ENCODE peak calls at places on chromosomes 11 and 22, in six cellular contexts. S is kidney, P is IMR-90, C is mammary epithelial cell, H is fibroblast of lung, O is H9. N is an unnamed sample.

GRCh38 chr11:73284106-73284505 is 12.0 kb downstream of the P2RY6 start:
- DNase-seq in S (no peak), P (no peak), C (no peak), H (no peak), O (no peak), N (no peak)

GRCh38 chr22:36764641-36765040 is 11.3 kb downstream of the IFT27 start:
- DNase-seq in S (peak), P (no peak), C (no peak), H (no peak), O (peak), N (no peak)

GRCh38 chr11:16772141-16772512 is 33.7 kb downstream of the C11orf58 start:
- DNase-seq in S (no peak), P (no peak), C (no peak), H (no peak), O (no peak), N (no peak)

GRCh38 chr11:18100926-18101656 is 4.8 kb downstream of the SAAL1 start:
- DNase-seq in S (no peak), P (no peak), C (no peak), H (no peak), O (no peak), N (no peak)

GRCh38 chr11:45709264-45709663 is 43.8 kb upstream of the CHST1 start:
- DNase-seq in S (no peak), P (no peak), C (no peak), H (no peak), O (no peak), N (no peak)

GRCh38 chr11:14306481-14306880 is 52.5 kb downstream of the RRAS2 start:
- DNase-seq in S (no peak), P (no peak), C (no peak), H (no peak), O (peak), N (no peak)

GRCh38 chr11:2691991-2692841 is 7.6 kb downstream of the KCNQ1OT1 start:
- DNase-seq in S (peak), P (no peak), C (no peak), H (no peak), O (peak), N (no peak)

GRCh38 chr11:122789916-122790315 is 48.4 kb upstream of the CRTAM start:
- DNase-seq in S (no peak), P (no peak), C (no peak), H (no peak), O (no peak), N (no peak)

GRCh38 chr11:721913-722811 is 16.1 kb downstream of the EPS8L2 start:
- DNase-seq in S (no peak), P (no peak), C (no peak), H (no peak), O (peak), N (no peak)

GRCh38 chr22:17724241-17724640 is 50.0 kb downstream of the BID start:
- DNase-seq in S (no peak), P (peak), C (no peak), H (peak), O (no peak), N (no peak)

GRCh38 chr11:122748968-122749687 is 89.2 kb upstream of the CRTAM start:
- DNase-seq in S (no peak), P (peak), C (peak), H (peak), O (no peak), N (peak)

GRCh38 chr11:72224587-72225410 is at the start of gene INPPL1:
- DNase-seq in S (peak), P (no peak), C (peak), H (peak), O (peak), N (peak)

GRCh38 chr22:16917144-16918003 is 90.6 kb downstream of the GAB4 start:
- DNase-seq in S (no peak), P (peak), C (peak), H (peak), O (peak), N (no peak)

GRCh38 chr22:26918236-26918635 is 260.8 kb downstream of the MIAT start:
- DNase-seq in S (no peak), P (no peak), C (no peak), H (no peak), O (no peak), N (no peak)

GRCh38 chr11:131441398-131441797 is 71.0 kb downstream of the NTM start:
- DNase-seq in S (no peak), P (no peak), C (no peak), H (no peak), O (no peak), N (no peak)

GRCh38 chr11:14623036-14623435 is 20.6 kb upstream of the PDE3B start:
- DNase-seq in S (no peak), P (no peak), C (no peak), H (no peak), O (no peak), N (no peak)

GRCh38 chr11:82818399-82819043 is 81.7 kb downstream of the PRCP start:
- DNase-seq in S (no peak), P (no peak), C (no peak), H (no peak), O (no peak), N (no peak)

GRCh38 chr22:21634844-21635243 is 2.3 kb downstream of the CCDC116 start:
- DNase-seq in S (peak), P (no peak), C (no peak), H (no peak), O (no peak), N (no peak)

GRCh38 chr11:70535191-70535971 is 137.1 kb downstream of the CTTN start:
- DNase-seq in S (peak), P (no peak), C (no peak), H (no peak), O (peak), N (no peak)

GRCh38 chr11:1087961-1088926 is 13.6 kb downstream of the MUC2 start:
- DNase-seq in S (peak), P (no peak), C (no peak), H (no peak), O (peak), N (no peak)

GRCh38 chr11:67409781-67410368 is 5.6 kb upstream of the CARNS1 start:
- DNase-seq in S (no peak), P (no peak), C (no peak), H (no peak), O (peak), N (no peak)

GRCh38 chr11:72314199-72314598 is 70.2 kb upstream of the PHOX2A start:
- DNase-seq in S (no peak), P (no peak), C (no peak), H (no peak), O (no peak), N (no peak)

GRCh38 chr11:1870326-1870696 is 17.4 kb downstream of the LSP1 start:
- DNase-seq in S (peak), P (no peak), C (no peak), H (no peak), O (no peak), N (no peak)

GRCh38 chr11:313787-314547 is at the start of gene IFITM1:
- DNase-seq in S (peak), P (peak), C (peak), H (peak), O (no peak), N (peak)

GRCh38 chr11:122910775-122911174 is 28.2 kb downstream of the JHY start:
- DNase-seq in S (no peak), P (peak), C (peak), H (peak), O (no peak), N (peak)

GRCh38 chr22:36116127-36116526 is 44.4 kb downstream of the APOL3 start:
- DNase-seq in S (peak), P (no peak), C (no peak), H (no peak), O (no peak), N (no peak)

GRCh38 chr11:1820463-1821325 is 14.1 kb upstream of the SYT8 start:
- DNase-seq in S (peak), P (peak), C (peak), H (no peak), O (no peak), N (no peak)

GRCh38 chr11:78855146-78855545 is 280.5 kb upstream of the NARS2 start:
- DNase-seq in S (no peak), P (no peak), C (no peak), H (no peak), O (no peak), N (no peak)

GRCh38 chr11:128909438-128910125 is 18.4 kb downstream of the KCNJ5 start:
- DNase-seq in S (peak), P (no peak), C (peak), H (no peak), O (no peak), N (no peak)

GRCh38 chr11:84333196-84333595 is 1047.0 kb upstream of the CCDC90B start:
- DNase-seq in S (no peak), P (no peak), C (no peak), H (no peak), O (no peak), N (no peak)

GRCh38 chr11:10263929-10264328 is 30.1 kb downstream of the SBF2 start:
- DNase-seq in S (no peak), P (peak), C (peak), H (peak), O (no peak), N (peak)

GRCh38 chr11:82326853-82327252 is 406.8 kb downstream of the FAM181B start:
- DNase-seq in S (peak), P (no peak), C (no peak), H (no peak), O (no peak), N (no peak)

GRCh38 chr22:27866136-27867091 is 52.6 kb downstream of the PITPNB start:
- DNase-seq in S (no peak), P (peak), C (peak), H (peak), O (no peak), N (peak)

GRCh38 chr11:26820739-26821138 is 98.9 kb upstream of the SLC5A12 start:
- DNase-seq in S (no peak), P (peak), C (peak), H (peak), O (no peak), N (peak)

GRCh38 chr11:72243173-72243566 is 806 bp downstream of the PHOX2A start:
- DNase-seq in S (no peak), P (no peak), C (no peak), H (no peak), O (peak), N (no peak)

GRCh38 chr11:118301600-118302195 is 2.8 kb upstream of the CD3E start:
- DNase-seq in S (no peak), P (no peak), C (no peak), H (no peak), O (no peak), N (no peak)

GRCh38 chr22:28594784-28595324 is 84.8 kb downstream of the TTC28 start:
- DNase-seq in S (no peak), P (peak), C (peak), H (peak), O (no peak), N (peak)

GRCh38 chr11:103091024-103091423 is 936 bp downstream of the DCUN1D5 start:
- DNase-seq in S (no peak), P (peak), C (peak), H (no peak), O (no peak), N (peak)

DNA sequence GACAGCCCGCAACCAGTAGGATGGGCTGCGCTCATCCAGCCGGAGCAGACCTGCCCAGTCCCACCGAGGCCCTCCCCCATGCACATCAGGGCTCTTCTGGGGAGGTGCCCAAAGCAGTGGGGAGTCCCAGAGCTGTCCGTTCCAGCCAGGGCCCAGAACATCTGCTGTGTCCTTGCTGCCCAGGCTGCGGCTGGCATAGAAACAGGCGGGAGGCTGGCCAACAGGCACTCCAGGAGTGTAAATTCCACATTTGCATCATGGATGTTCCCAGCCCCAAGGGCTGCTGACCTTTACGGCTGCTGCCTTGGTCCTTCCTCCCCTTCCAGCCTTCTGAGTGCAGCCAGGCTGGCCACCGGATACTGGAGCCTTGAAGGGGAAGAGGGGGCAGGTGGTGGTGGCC is 30.0 kb upstream of the SYT7 start:
- DNase-seq in S (no peak), P (no peak), C (no peak), H (no peak), O (no peak), N (no peak)
- H3K9ac ChIP-seq in S (no peak), P (no peak), C (no peak), H (no peak), O (no peak), N (no peak)

DNA sequence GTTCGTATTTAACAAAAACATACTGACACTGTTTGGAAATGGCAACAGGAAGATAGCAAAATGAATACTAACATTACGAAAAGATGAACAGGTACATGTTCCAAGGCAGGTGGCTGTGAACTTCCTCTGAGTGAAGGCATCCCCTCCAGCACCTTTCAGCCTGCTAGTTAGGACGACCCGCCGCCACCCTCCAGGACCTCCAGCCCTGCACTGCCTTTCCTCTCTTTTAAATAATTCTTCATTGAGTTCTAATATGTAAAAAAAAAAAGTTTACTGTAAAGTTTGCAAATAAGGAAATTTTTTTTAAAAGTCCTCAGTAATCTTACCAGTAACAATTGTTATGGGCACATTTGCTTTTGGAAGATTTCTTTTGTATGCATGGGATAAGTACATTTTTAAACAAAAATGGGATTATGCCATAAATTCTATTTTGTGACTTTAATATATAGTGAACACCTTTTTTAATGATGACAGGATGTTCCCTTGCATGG is 6.0 kb downstream of the NEAT1 start:
- DNase-seq in S (peak), P (no peak), C (no peak), H (no peak), O (no peak), N (no peak)
- H3K9ac ChIP-seq in S (peak), P (peak), C (peak), H (peak), O (no peak), N (peak)

GRCh38 chr11:120126543-120126942 is 11.4 kb downstream of the TRIM29 start:
- DNase-seq in S (no peak), P (no peak), C (no peak), H (no peak), O (no peak), N (no peak)

GRCh38 chr11:120129570-120129969 is 8.3 kb downstream of the TRIM29 start:
- DNase-seq in S (peak), P (no peak), C (no peak), H (no peak), O (no peak), N (no peak)

GRCh38 chr11:120127236-120127635 is 10.7 kb downstream of the TRIM29 start:
- DNase-seq in S (peak), P (no peak), C (no peak), H (no peak), O (no peak), N (no peak)

GRCh38 chr11:120130176-120130980 is 7.5 kb downstream of the TRIM29 start:
- DNase-seq in S (peak), P (no peak), C (no peak), H (no peak), O (no peak), N (no peak)

DNA sequence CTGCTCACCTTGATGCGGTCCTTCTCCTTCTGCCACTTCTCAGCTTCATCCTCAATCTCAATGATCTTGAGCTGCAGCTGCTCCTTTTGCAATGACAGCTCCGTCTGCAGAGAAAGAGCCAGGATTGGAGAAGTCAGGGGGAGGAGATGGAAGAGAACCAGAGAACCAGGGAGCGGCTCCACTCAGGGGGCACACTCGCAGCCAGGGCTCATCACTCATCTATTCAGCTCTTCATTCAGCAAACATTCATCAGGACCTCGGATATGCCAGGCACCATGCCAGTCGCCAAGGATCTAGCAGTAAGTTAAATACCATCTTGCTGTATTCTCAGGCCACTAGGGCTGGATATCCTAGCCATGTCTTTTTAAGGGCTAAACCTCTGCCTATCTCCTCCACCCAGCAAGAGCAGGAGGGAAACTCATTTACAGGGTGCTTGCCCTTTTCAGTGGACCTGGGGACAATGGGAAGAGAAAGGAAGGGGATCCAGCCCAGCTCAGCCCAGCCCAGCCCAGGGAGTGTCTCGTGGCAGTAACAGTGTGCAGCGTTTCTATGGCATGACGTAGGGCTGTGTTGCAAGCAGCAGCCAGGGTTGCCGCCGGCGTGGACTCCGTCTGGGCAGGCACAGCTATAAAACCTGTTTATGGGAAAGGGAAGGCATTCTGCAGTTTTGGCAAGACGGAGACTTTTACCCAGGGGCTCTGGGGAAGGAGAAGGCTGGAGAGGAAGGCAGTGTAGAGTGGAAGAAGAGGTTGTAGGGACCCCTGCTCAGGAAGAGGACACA is 9.3 kb downstream of the TRIM29 start:
- DNase-seq in S (peak), P (peak), C (peak), H (peak), O (no peak), N (no peak)
- H3K9ac ChIP-seq in S (no peak), P (no peak), C (peak), H (no peak), O (no peak), N (peak)

DNA sequence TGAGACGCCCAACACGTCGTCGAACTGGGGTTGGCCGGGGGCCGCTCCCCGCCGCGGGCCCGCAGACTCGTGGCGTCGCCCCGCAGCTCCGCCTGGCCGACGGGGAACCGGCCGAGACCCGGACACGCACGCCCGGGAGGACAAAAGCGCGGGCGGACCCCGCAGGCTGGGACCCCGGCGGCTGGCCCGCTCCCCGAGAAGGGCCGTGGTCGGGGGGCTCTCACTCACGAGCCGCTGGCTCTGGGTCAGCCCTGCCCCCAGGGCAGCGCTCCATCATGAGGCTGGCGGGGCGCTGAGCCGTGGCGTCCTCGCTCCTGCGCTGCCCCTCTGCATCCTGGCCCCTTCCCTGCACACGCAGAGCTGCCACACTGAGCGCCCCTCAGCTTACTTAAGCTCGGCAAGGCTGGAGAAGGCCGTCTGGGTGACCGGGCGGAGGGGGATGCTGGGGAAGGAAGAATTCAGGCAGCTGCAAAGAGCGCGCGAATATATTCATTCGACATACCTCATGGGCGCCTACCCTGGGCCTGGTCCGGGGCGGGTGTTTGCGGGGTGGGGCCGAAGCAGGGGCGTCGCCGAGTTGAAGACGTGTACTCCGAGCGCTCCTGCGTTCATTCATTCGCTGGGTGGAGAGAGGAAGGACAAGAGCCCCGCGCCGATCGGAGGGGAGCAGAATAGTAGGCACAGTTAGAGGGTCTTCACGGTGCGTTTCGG is 579 bp upstream of the CYB5R2 start:
- DNase-seq in S (peak), P (no peak), C (no peak), H (peak), O (peak), N (peak)
- H3K9ac ChIP-seq in S (no peak), P (no peak), C (no peak), H (peak), O (peak), N (peak)

GRCh38 chr22:23534851-23535717 is 45.0 kb downstream of the IGLL1 start:
- DNase-seq in S (peak), P (no peak), C (no peak), H (no peak), O (peak), N (no peak)

GRCh38 chr22:23538502-23538860 is 41.6 kb downstream of the IGLL1 start:
- DNase-seq in S (peak), P (no peak), C (no peak), H (no peak), O (peak), N (no peak)

GRCh38 chr22:23536821-23537345 is 43.2 kb downstream of the IGLL1 start:
- DNase-seq in S (no peak), P (no peak), C (no peak), H (no peak), O (peak), N (no peak)

GRCh38 chr22:23539135-23539838 is 40.8 kb downstream of the IGLL1 start:
- DNase-seq in S (peak), P (peak), C (peak), H (peak), O (peak), N (peak)

DNA sequence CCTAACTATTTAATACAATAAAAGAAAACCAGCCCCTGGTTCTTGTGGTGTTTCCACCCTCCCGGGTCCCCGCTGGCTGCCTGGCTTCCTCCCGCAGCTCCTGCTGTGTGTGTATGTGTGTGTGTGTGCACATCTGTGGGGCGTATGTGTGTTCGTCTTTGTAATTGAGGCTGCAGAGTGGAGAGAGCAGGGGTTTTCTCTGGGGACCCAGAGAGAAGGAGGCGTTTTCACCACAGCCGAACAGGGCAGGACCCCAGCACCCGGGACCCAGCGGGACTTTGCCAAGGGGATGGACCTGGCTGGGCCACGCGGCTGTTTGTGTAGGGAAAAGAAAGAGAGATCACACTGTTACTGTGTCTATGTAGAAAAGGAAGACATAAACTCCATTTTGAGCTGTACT is 42.7 kb downstream of the IGLL1 start:
- DNase-seq in S (no peak), P (no peak), C (no peak), H (no peak), O (peak), N (no peak)
- H3K9ac ChIP-seq in S (no peak), P (no peak), C (no peak), H (no peak), O (no peak), N (no peak)

GRCh38 chr11:6234314-6235031 is at the start of gene FHIP1B:
- DNase-seq in S (peak), P (peak), C (peak), H (peak), O (peak), N (peak)
- H3K9ac ChIP-seq in S (peak), P (peak), C (peak), H (peak), O (peak), N (peak)

N was measured in mesenchymal stem cell.